ENCODE peak calls at places on chromosomes 7 and 10, in five cellular contexts. One of them, this sample, is unnamed.

GRCh38 chr10:13117842-13118783 is 18.1 kb downstream of the OPTN start:
- DNase-seq in stimulated activated CD8-positive, alpha-beta memory T cell treated with anti-CD3 and anti-CD28 coated beads, Interleukin-4, amount 100 ng/mL, for 24 hours: no peak
- DNase-seq in HEK293T: no peak
- DNase-seq in fibroblast of gingiva: no peak
- DNase-seq in GM04503: no peak
- DNase-seq in this sample: no peak

GRCh38 chr7:71050492-71050891 is 81.5 kb upstream of the GALNT17 start:
- DNase-seq in fibroblast of gingiva: no peak
- DNase-seq in HEK293T: no peak
- DNase-seq in GM04503: no peak
- DNase-seq in stimulated activated CD8-positive, alpha-beta memory T cell treated with anti-CD3 and anti-CD28 coated beads, Interleukin-4, amount 100 ng/mL, for 24 hours: no peak
- DNase-seq in this sample: no peak

GRCh38 chr10:132329565-132330485 is 2.2 kb upstream of the LRRC27 start:
- DNase-seq in HEK293T: no peak
- DNase-seq in fibroblast of gingiva: peak
- DNase-seq in GM04503: peak
- DNase-seq in stimulated activated CD8-positive, alpha-beta memory T cell treated with anti-CD3 and anti-CD28 coated beads, Interleukin-4, amount 100 ng/mL, for 24 hours: no peak
- DNase-seq in this sample: peak

GRCh38 chr10:10209152-10209551 is 808.5 kb upstream of the CELF2 start:
- DNase-seq in HEK293T: no peak
- DNase-seq in GM04503: no peak
- DNase-seq in fibroblast of gingiva: peak
- DNase-seq in stimulated activated CD8-positive, alpha-beta memory T cell treated with anti-CD3 and anti-CD28 coated beads, Interleukin-4, amount 100 ng/mL, for 24 hours: no peak
- DNase-seq in this sample: no peak

GRCh38 chr10:73744690-73744994 is 470 bp downstream of the SEC24C start:
- DNase-seq in stimulated activated CD8-positive, alpha-beta memory T cell treated with anti-CD3 and anti-CD28 coated beads, Interleukin-4, amount 100 ng/mL, for 24 hours: peak
- DNase-seq in GM04503: peak
- DNase-seq in HEK293T: peak
- DNase-seq in fibroblast of gingiva: peak
- DNase-seq in this sample: peak

GRCh38 chr10:123136806-123137642 is 1.3 kb downstream of the HMX3 start:
- DNase-seq in fibroblast of gingiva: no peak
- DNase-seq in stimulated activated CD8-positive, alpha-beta memory T cell treated with anti-CD3 and anti-CD28 coated beads, Interleukin-4, amount 100 ng/mL, for 24 hours: no peak
- DNase-seq in GM04503: no peak
- DNase-seq in HEK293T: no peak
- DNase-seq in this sample: peak

GRCh38 chr7:101848168-101848951 is 30.9 kb downstream of the CUX1 start:
- DNase-seq in GM04503: no peak
- DNase-seq in HEK293T: no peak
- DNase-seq in fibroblast of gingiva: peak
- DNase-seq in stimulated activated CD8-positive, alpha-beta memory T cell treated with anti-CD3 and anti-CD28 coated beads, Interleukin-4, amount 100 ng/mL, for 24 hours: no peak
- DNase-seq in this sample: no peak

GRCh38 chr10:58894929-58895328 is 281.5 kb upstream of the PHYHIPL start:
- DNase-seq in stimulated activated CD8-positive, alpha-beta memory T cell treated with anti-CD3 and anti-CD28 coated beads, Interleukin-4, amount 100 ng/mL, for 24 hours: no peak
- DNase-seq in GM04503: no peak
- DNase-seq in HEK293T: no peak
- DNase-seq in fibroblast of gingiva: no peak
- DNase-seq in this sample: no peak

GRCh38 chr10:24951201-24952145 is 933 bp downstream of the PRTFDC1 start:
- DNase-seq in stimulated activated CD8-positive, alpha-beta memory T cell treated with anti-CD3 and anti-CD28 coated beads, Interleukin-4, amount 100 ng/mL, for 24 hours: no peak
- DNase-seq in HEK293T: peak
- DNase-seq in fibroblast of gingiva: peak
- DNase-seq in GM04503: no peak
- DNase-seq in this sample: peak

GRCh38 chr10:43409385-43410109 is 561 bp upstream of the HNRNPF start:
- DNase-seq in HEK293T: no peak
- DNase-seq in fibroblast of gingiva: no peak
- DNase-seq in GM04503: no peak
- DNase-seq in stimulated activated CD8-positive, alpha-beta memory T cell treated with anti-CD3 and anti-CD28 coated beads, Interleukin-4, amount 100 ng/mL, for 24 hours: peak
- DNase-seq in this sample: no peak

GRCh38 chr10:48464871-48465736 is 139.8 kb downstream of the ARHGAP22 start:
- DNase-seq in HEK293T: no peak
- DNase-seq in fibroblast of gingiva: no peak
- DNase-seq in stimulated activated CD8-positive, alpha-beta memory T cell treated with anti-CD3 and anti-CD28 coated beads, Interleukin-4, amount 100 ng/mL, for 24 hours: no peak
- DNase-seq in GM04503: no peak
- DNase-seq in this sample: peak

GRCh38 chr10:114995468-114995867 is 57.5 kb downstream of the TRUB1 start:
- DNase-seq in stimulated activated CD8-positive, alpha-beta memory T cell treated with anti-CD3 and anti-CD28 coated beads, Interleukin-4, amount 100 ng/mL, for 24 hours: no peak
- DNase-seq in HEK293T: no peak
- DNase-seq in GM04503: no peak
- DNase-seq in fibroblast of gingiva: peak
- DNase-seq in this sample: no peak

GRCh38 chr10:11397566-11397965 is 213.9 kb downstream of the USP6NL start:
- DNase-seq in fibroblast of gingiva: no peak
- DNase-seq in GM04503: no peak
- DNase-seq in HEK293T: no peak
- DNase-seq in stimulated activated CD8-positive, alpha-beta memory T cell treated with anti-CD3 and anti-CD28 coated beads, Interleukin-4, amount 100 ng/mL, for 24 hours: no peak
- DNase-seq in this sample: no peak